ENCODE peak calls at places on chromosomes 5 and 9, in six cellular contexts. M is AG09309, H is HCT116, Y is left ventricle myocardium inferior, P is heart right ventricle, U is heart left ventricle. R is an unnamed sample.
A peak's percentile ranks its signal among the peaks of the same experiment; 100 is the strongest.

GRCh38 chr9:16753256-16753655 is 117.2 kb downstream of the BNC2 start:
- DNase-seq in Y (no peak), U (no peak), P (no peak), M (peak; percentile 11), H (no peak), R (no peak)

GRCh38 chr9:127664678-127665507 is 41.9 kb upstream of the CFAP157 start:
- DNase-seq in H (no peak), M (peak; percentile 28), P (no peak), Y (no peak), U (no peak), R (no peak)

GRCh38 chr5:79508354-79508753 is 5.6 kb downstream of the HOMER1 start:
- DNase-seq in M (no peak), P (no peak), H (no peak), Y (no peak), U (no peak), R (no peak)

GRCh38 chr9:34995288-34996060 is 5.9 kb downstream of the DNAJB5 start:
- DNase-seq in H (no peak), U (no peak), Y (no peak), P (no peak), M (peak; percentile 67), R (no peak)

GRCh38 chr5:121841900-121842299 is 9.8 kb upstream of the FTMT start:
- DNase-seq in Y (no peak), H (no peak), P (no peak), U (no peak), M (no peak), R (no peak)

GRCh38 chr5:130282044-130282443 is 377.8 kb downstream of the CHSY3 start:
- DNase-seq in Y (no peak), H (no peak), M (peak; percentile 63), U (no peak), P (no peak), R (no peak)

GRCh38 chr5:153551537-153552079 is 61.1 kb downstream of the GRIA1 start:
- DNase-seq in Y (no peak), P (no peak), U (no peak), M (peak; percentile 84), H (peak; percentile 48), R (peak; percentile 82)

GRCh38 chr5:140261403-140262171 is 41.3 kb downstream of the PFDN1 start:
- DNase-seq in H (peak; percentile 79), U (no peak), P (peak; percentile 52), Y (peak; percentile 69), M (peak; percentile 64), R (peak; percentile 86)

GRCh38 chr9:78314953-78315870 is 18.3 kb downstream of the PSAT1 start:
- DNase-seq in U (no peak), P (no peak), Y (no peak), H (no peak), M (no peak), R (no peak)

GRCh38 chr9:84761137-84761808 is 91.7 kb downstream of the NTRK2 start:
- DNase-seq in H (no peak), P (no peak), U (no peak), Y (no peak), M (no peak), R (no peak)

GRCh38 chr5:106258591-106259125 is 1412.1 kb downstream of the EFNA5 start:
- DNase-seq in U (no peak), P (no peak), H (peak; percentile 16), M (no peak), Y (no peak), R (no peak)

GRCh38 chr9:76798527-76798926 is 34.3 kb downstream of the PCA3 start:
- DNase-seq in H (no peak), U (no peak), M (no peak), Y (no peak), P (no peak), R (no peak)

GRCh38 chr5:66958984-66959641 is 237.5 kb downstream of the CD180 start:
- DNase-seq in M (peak; percentile 27), U (no peak), P (peak; percentile 39), Y (peak; percentile 40), H (no peak), R (peak; percentile 19)

GRCh38 chr9:21968331-21969010 is 25.7 kb downstream of the CDKN2A start:
- DNase-seq in U (no peak), M (no peak), Y (no peak), H (no peak), P (no peak), R (no peak)

GRCh38 chr5:71973563-71973962 is 133.7 kb upstream of the MAP1B start:
- DNase-seq in P (no peak), M (no peak), U (no peak), H (no peak), Y (no peak), R (no peak)

GRCh38 chr5:50441479-50441815 is 359 bp upstream of the EMB start:
- DNase-seq in U (no peak), M (no peak), H (no peak), Y (no peak), P (no peak), R (no peak)

GRCh38 chr5:120504057-120504456 is 40.0 kb downstream of the PRR16 start:
- DNase-seq in U (no peak), P (no peak), M (no peak), Y (no peak), H (no peak), R (no peak)

GRCh38 chr9:125829743-125830142 is 82.6 kb downstream of the PBX3 start:
- DNase-seq in P (no peak), U (no peak), M (no peak), H (no peak), Y (no peak), R (no peak)

GRCh38 chr5:55935371-55935770 is 59.4 kb downstream of the IL6ST start:
- DNase-seq in Y (no peak), P (no peak), H (no peak), M (no peak), U (no peak), R (no peak)

GRCh38 chr9:107215381-107215780 is 67.7 kb upstream of the RAD23B start:
- DNase-seq in H (peak; percentile 51), P (no peak), Y (no peak), M (no peak), U (no peak), R (no peak)

GRCh38 chr9:111036946-111037743 is 1.1 kb downstream of the LPAR1 start:
- DNase-seq in Y (no peak), H (peak; percentile 7), M (no peak), U (no peak), P (no peak), R (no peak)

GRCh38 chr9:110021891-110022290 is 186.1 kb downstream of the C9orf152 start:
- DNase-seq in U (no peak), M (no peak), Y (no peak), H (no peak), P (no peak), R (no peak)

GRCh38 chr9:110029422-110029814 is 178.5 kb downstream of the C9orf152 start:
- DNase-seq in U (no peak), H (no peak), P (no peak), M (peak; percentile 93), Y (no peak), R (peak; percentile 92)

GRCh38 chr9:110027624-110028023 is 180.3 kb downstream of the C9orf152 start:
- DNase-seq in M (no peak), P (no peak), U (no peak), H (no peak), Y (no peak), R (no peak)

GRCh38 chr9:110028281-110029075 is 179.5 kb downstream of the C9orf152 start:
- DNase-seq in U (no peak), P (no peak), H (no peak), M (no peak), Y (no peak), R (no peak)

DNA sequence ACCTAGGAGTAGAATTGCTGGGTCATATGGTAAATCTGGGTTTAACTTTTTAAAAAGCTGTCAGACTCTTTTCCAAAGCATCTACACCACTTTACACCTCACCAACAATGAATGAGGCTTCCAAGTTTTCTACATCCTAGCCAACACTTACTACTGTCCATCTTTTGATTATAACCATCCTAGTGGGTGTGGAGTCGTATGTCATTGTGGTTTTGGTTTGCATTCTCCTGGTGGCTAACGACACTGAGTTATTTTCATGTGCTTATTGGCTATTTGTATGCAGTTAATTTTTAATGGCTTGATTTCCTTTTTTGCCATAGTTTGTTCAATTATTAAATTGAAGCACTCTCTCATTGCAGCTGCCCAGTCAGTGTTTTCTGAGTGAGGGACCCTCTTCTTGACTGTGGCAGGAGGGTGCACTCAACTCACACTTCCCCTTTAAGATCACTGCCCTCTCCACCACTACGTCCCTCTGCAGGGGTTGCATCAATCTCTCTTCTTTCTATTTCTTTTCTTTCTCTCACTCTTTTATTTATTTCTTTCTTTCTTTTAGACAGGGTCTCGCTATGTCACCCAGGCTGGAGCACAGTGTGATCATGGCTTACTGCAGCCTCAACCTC is 182.3 kb downstream of the C9orf152 start:
- DNase-seq in P (no peak), Y (no peak), M (no peak), U (no peak), H (no peak), R (no peak)
- H3K4me3 ChIP-seq in P (no peak overlapping the region), Y (no peak overlapping the region), M (no peak overlapping the region), U (no peak overlapping the region), H (no peak overlapping the region), R (no peak overlapping the region)

GRCh38 chr5:111932207-111932606 is 175.2 kb upstream of the NREP start:
- DNase-seq in H (no peak), M (no peak), U (no peak), Y (no peak), P (no peak), R (no peak)

GRCh38 chr5:111931658-111932057 is 174.7 kb upstream of the NREP start:
- DNase-seq in P (no peak), U (no peak), M (no peak), Y (no peak), H (no peak), R (no peak)

GRCh38 chr5:111929892-111930291 is 172.9 kb upstream of the NREP start:
- DNase-seq in H (no peak), U (no peak), Y (no peak), M (peak; percentile 85), P (no peak), R (no peak)

GRCh38 chr5:111930407-111930806 is 173.4 kb upstream of the NREP start:
- DNase-seq in H (no peak), U (no peak), Y (no peak), P (no peak), M (no peak), R (no peak)

DNA sequence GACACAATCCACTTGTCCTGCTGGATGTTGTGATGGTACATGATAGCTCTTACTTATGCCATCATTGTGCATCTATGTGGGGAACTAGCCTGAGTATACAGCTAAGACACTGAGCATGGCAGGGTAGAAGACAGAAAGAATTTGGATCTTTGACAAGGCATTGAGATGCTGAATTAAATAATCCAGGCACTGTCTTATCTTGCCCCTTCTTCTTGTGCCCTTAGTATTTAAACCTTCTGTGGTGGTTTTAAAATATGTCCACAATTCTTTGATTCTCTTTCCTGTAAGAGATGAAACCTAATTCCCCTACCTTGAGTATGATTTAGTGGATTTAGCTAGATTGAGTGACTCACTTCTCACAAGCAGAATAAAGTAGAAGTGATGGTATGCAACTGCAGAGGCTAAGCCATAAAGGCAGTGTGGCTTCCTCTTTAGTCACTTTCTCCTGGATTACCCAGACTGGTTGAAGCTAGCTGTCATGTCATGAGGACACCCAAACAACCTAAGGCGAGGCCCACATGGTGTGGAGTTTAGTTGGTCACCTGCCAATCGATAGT is 174.0 kb upstream of the NREP start:
- DNase-seq in P (no peak), U (no peak), H (no peak), Y (no peak), M (peak; percentile 40), R (no peak)
- TF ChIP-seq CTCF in P (no peak), U (no peak), H (no peak), Y (no peak), M (no peak), R (no peak)

GRCh38 chr9:31089822-31090221 is 1294.6 kb upstream of the ACO1 start:
- DNase-seq in U (no peak), M (no peak), H (no peak), P (no peak), Y (no peak), R (peak; percentile 19)
- H3K4me3 ChIP-seq in U (no peak overlapping the region), M (no peak overlapping the region), H (no peak overlapping the region), P (no peak overlapping the region), Y (no peak overlapping the region), R (no peak overlapping the region)

GRCh38 chr9:9920425-9920824 is 692.4 kb downstream of the PTPRD start:
- DNase-seq in H (no peak), P (no peak), U (no peak), M (no peak), Y (no peak), R (no peak)
- TF ChIP-seq CTCF in H (no peak), P (no peak), U (no peak), M (no peak), Y (no peak), R (peak; percentile 48)